ENCODE peak calls at places on chromosomes 3 and 15, in nine cellular contexts. E, M, V, O, K, G, D, W and Z are unnamed samples.

GRCh38 chr15:66963710-66964109 is 101.7 kb upstream of the SMAD3 start:
- DNase-seq in D (no peak), G (no peak), V (no peak), E (no peak), W (no peak), K (no peak), M (no peak), O (no peak), Z (no peak)

GRCh38 chr3:107524214-107525100 is 1.7 kb downstream of the BBX start:
- DNase-seq in V (peak; percentile 77), W (peak; percentile 68), K (no peak), D (peak; percentile 69), E (peak; percentile 49), G (peak; percentile 49), O (peak; percentile 65), M (peak; percentile 57), Z (peak; percentile 18)

GRCh38 chr3:13053915-13054704 is 19.1 kb downstream of the IQSEC1 start:
- DNase-seq in E (no peak), M (no peak), K (no peak), G (no peak), W (no peak), V (no peak), O (no peak), D (no peak), Z (no peak)

GRCh38 chr3:122227036-122227781 is 43.7 kb downstream of the CASR start:
- DNase-seq in D (no peak), V (no peak), K (no peak), G (no peak), M (no peak), O (no peak), W (no peak), E (no peak), Z (no peak)

GRCh38 chr3:42853739-42854302 is 21.9 kb downstream of the CYP8B1 start:
- DNase-seq in V (no peak), G (no peak), O (no peak), E (no peak), M (peak; percentile 21), K (no peak), D (no peak), W (peak; percentile 24), Z (no peak)

GRCh38 chr3:32816439-32817194 is 1.2 kb upstream of the TRIM71 start:
- DNase-seq in M (no peak), W (peak; percentile 24), D (no peak), K (no peak), E (no peak), O (no peak), V (peak; percentile 79), G (no peak), Z (peak; percentile 76)

GRCh38 chr3:171838218-171838720 is 4.9 kb upstream of the TMEM212 start:
- DNase-seq in V (no peak), G (no peak), D (peak; percentile 71), O (no peak), K (no peak), M (no peak), W (no peak), E (peak; percentile 39), Z (peak; percentile 16)

GRCh38 chr15:61367953-61368352 is 138.9 kb upstream of the RORA start:
- DNase-seq in W (no peak), D (no peak), K (no peak), V (no peak), E (no peak), O (no peak), M (no peak), G (no peak), Z (no peak)

GRCh38 chr3:30124435-30125390 is 481.7 kb upstream of the TGFBR2 start:
- DNase-seq in D (no peak), V (peak; percentile 32), E (no peak), G (no peak), W (no peak), O (no peak), K (no peak), M (peak; percentile 30), Z (no peak)

GRCh38 chr15:80957556-80957955 is 32.1 kb downstream of the MESD start:
- DNase-seq in M (no peak), K (no peak), G (no peak), D (no peak), E (no peak), O (no peak), W (no peak), V (no peak), Z (no peak)

GRCh38 chr15:91853501-91853967 is at the start of gene SLCO3A1:
- DNase-seq in G (peak; percentile 78), W (peak; percentile 81), M (peak; percentile 65), E (peak; percentile 87), K (peak; percentile 66), D (peak; percentile 79), V (peak; percentile 65), O (peak; percentile 83), Z (peak; percentile 23)

GRCh38 chr3:21954709-21955108 is 203.7 kb upstream of the ZNF385D start:
- DNase-seq in M (no peak), K (no peak), W (no peak), D (no peak), E (no peak), V (no peak), O (no peak), G (no peak), Z (no peak)

GRCh38 chr15:55246567-55246966 is 43.0 kb downstream of the RAB27A start:
- DNase-seq in K (no peak), E (no peak), M (no peak), O (no peak), D (no peak), W (no peak), G (no peak), V (no peak), Z (no peak)

GRCh38 chr3:139893963-139894637 is 40.9 kb upstream of the CLSTN2 start:
- DNase-seq in M (no peak), O (no peak), K (no peak), E (no peak), D (no peak), V (no peak), W (no peak), G (no peak), Z (no peak)

GRCh38 chr3:24496529-24497482 is 2.2 kb upstream of the THRB start:
- DNase-seq in V (peak; percentile 69), G (no peak), E (peak; percentile 76), W (peak; percentile 77), D (peak; percentile 75), O (peak; percentile 78), K (peak; percentile 81), M (peak; percentile 87), Z (peak; percentile 87)

GRCh38 chr3:152683521-152683999 is 151.4 kb upstream of the P2RY1 start:
- DNase-seq in O (no peak), G (no peak), D (no peak), E (no peak), M (no peak), K (no peak), W (no peak), V (no peak), Z (no peak)

GRCh38 chr3:198079771-198080520 is 119.9 kb downstream of the LMLN start:
- DNase-seq in M (peak; percentile 11), G (peak; percentile 34), W (no peak), V (peak; percentile 31), E (peak; percentile 21), D (no peak), O (no peak), K (no peak), Z (peak; percentile 23)

GRCh38 chr15:89362203-89363101 is 27.8 kb upstream of the POLG start:
- DNase-seq in O (no peak), W (no peak), D (no peak), E (no peak), K (no peak), M (no peak), G (no peak), V (no peak), Z (no peak)

GRCh38 chr3:101847328-101847727 is 2.0 kb upstream of the NFKBIZ start:
- DNase-seq in E (no peak), D (no peak), V (no peak), K (no peak), M (no peak), O (no peak), W (no peak), G (no peak), Z (no peak)

GRCh38 chr3:9314796-9315195 is 48.1 kb upstream of the THUMPD3 start:
- DNase-seq in K (no peak), G (no peak), W (no peak), V (no peak), E (no peak), M (no peak), O (no peak), D (no peak), Z (no peak)

DNA sequence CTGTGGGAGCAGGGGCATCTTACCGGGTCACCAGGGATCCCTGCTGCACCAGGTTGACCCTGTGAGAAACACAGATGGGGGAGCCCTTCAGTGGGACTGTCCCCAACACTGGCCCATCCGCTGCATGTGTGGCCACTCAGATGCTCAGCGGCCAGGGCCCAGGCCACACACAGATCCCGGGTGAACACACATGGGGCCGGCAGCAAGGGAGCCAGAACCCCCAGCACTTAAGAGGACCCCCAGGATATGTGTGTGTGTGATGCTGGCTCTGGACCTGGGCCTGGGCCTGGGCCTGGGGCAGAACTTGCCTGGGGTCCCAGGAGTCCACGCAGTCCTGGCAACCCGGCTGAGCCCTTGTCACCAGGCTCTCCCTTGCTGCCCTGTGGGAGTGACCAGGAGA is 4.9 kb upstream of the UCN2 start:
- DNase-seq in W (no peak), D (no peak), E (no peak), O (no peak), M (no peak), V (no peak), K (no peak), G (no peak), Z (no peak)
- H3K4me1 ChIP-seq in W (no peaks in the 10 kb centered on the region), D (no peaks in the 10 kb centered on the region), E (no peaks in the 10 kb centered on the region), O (no peaks in the 10 kb centered on the region), M (no peaks in the 10 kb centered on the region), V (no peaks in the 10 kb centered on the region), K (peaks cover 54% of the 10 kb centered on the region), G (no peaks in the 10 kb centered on the region), Z (no peaks in the 10 kb centered on the region)

DNA sequence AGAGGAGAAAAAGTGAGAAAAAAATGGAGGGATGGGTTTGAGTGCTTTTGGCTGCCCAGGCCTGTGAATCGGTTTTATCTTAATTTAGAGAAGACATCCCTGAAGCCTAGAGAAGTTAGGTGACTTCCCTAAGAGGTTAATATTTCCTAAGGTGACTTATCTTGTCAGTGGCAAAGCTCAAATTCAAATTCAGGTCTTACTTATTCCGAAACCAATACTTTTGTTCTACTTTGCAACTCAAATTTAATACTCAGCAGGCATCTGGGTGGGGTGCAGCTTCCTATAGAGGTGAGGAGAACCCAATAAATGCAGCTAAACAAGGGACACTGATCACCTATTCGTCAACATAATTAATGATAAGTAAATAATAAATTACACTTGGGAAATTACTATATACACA is 54.9 kb upstream of the MYRIP start:
- DNase-seq in M (no peak), G (no peak), O (no peak), K (no peak), W (no peak), D (no peak), V (no peak), E (no peak), Z (no peak)
- H3K4me1 ChIP-seq in M (peaks cover 17% of the 10 kb centered on the region), G (no peaks in the 10 kb centered on the region), O (no peaks in the 10 kb centered on the region), K (peaks cover 3% of the 10 kb centered on the region), W (no peaks in the 10 kb centered on the region), D (no peaks in the 10 kb centered on the region), V (peaks cover 10% of the 10 kb centered on the region), E (peaks cover 3% of the 10 kb centered on the region), Z (no peaks in the 10 kb centered on the region)

GRCh38 chr3:193814166-193814565 is 221.2 kb downstream of the OPA1 start:
- DNase-seq in E (no peak), G (no peak), O (no peak), M (no peak), D (no peak), V (no peak), K (no peak), W (no peak), Z (no peak)
- H3K4me1 ChIP-seq in E (no peaks in the 10 kb centered on the region), G (no peaks in the 10 kb centered on the region), O (peaks cover 21% of the 10 kb centered on the region), M (peaks cover 49% of the 10 kb centered on the region), D (peaks cover 3% of the 10 kb centered on the region), V (peaks cover 37% of the 10 kb centered on the region), K (peaks cover 4% of the 10 kb centered on the region), W (peaks cover 20% of the 10 kb centered on the region), Z (peaks cover 57% of the 10 kb centered on the region)

GRCh38 chr3:71389191-71389590 is 194.3 kb downstream of the FOXP1 start:
- DNase-seq in V (no peak), D (no peak), G (peak; percentile 31), O (no peak), K (no peak), E (no peak), M (no peak), W (no peak), Z (no peak)
- H3K4me1 ChIP-seq in V (peaks cover 19% of the 10 kb centered on the region), D (peaks cover 4% of the 10 kb centered on the region), G (peaks cover 81% of the 10 kb centered on the region), O (peaks cover 27% of the 10 kb centered on the region), K (peaks cover 32% of the 10 kb centered on the region), E (peaks cover 24% of the 10 kb centered on the region), M (peaks cover 16% of the 10 kb centered on the region), W (peaks cover 24% of the 10 kb centered on the region), Z (peaks cover 8% of the 10 kb centered on the region)